ENCODE peak calls at places on chromosomes 2 and 18, in seven cellular contexts. One of them, this sample, is unnamed.

GRCh38 chr2:29573147-29573546 is 348.2 kb downstream of the ALK start:
- DNase-seq in foreskin fibroblast: no peak
- DNase-seq in stimulated activated naive CD8-positive, alpha-beta T cell treated with anti-CD3 and anti-CD28 coated beads, Interleukin-15, amount 100 ng/mL, for 72 hours: no peak
- DNase-seq in skeletal muscle cell: no peak
- DNase-seq in EL: no peak
- DNase-seq in smooth muscle cell of the brain vasculature: no peak
- DNase-seq in HEK293T: no peak
- DNase-seq in this sample: no peak

GRCh38 chr2:96808176-96808837 is 7.8 kb upstream of the CNNM3 start:
- DNase-seq in foreskin fibroblast: no peak
- DNase-seq in stimulated activated naive CD8-positive, alpha-beta T cell treated with anti-CD3 and anti-CD28 coated beads, Interleukin-15, amount 100 ng/mL, for 72 hours: no peak
- DNase-seq in skeletal muscle cell: no peak
- DNase-seq in EL: no peak
- DNase-seq in smooth muscle cell of the brain vasculature: no peak
- DNase-seq in HEK293T: no peak
- DNase-seq in this sample: no peak

GRCh38 chr2:120453635-120453998 is 107.7 kb downstream of the INHBB start:
- DNase-seq in foreskin fibroblast: peak
- DNase-seq in stimulated activated naive CD8-positive, alpha-beta T cell treated with anti-CD3 and anti-CD28 coated beads, Interleukin-15, amount 100 ng/mL, for 72 hours: no peak
- DNase-seq in skeletal muscle cell: no peak
- DNase-seq in EL: peak
- DNase-seq in smooth muscle cell of the brain vasculature: no peak
- DNase-seq in HEK293T: no peak
- DNase-seq in this sample: no peak

GRCh38 chr2:79511320-79511951 is 1.4 kb upstream of the CTNNA2 start:
- DNase-seq in foreskin fibroblast: peak
- DNase-seq in stimulated activated naive CD8-positive, alpha-beta T cell treated with anti-CD3 and anti-CD28 coated beads, Interleukin-15, amount 100 ng/mL, for 72 hours: no peak
- DNase-seq in skeletal muscle cell: no peak
- DNase-seq in EL: peak
- DNase-seq in smooth muscle cell of the brain vasculature: no peak
- DNase-seq in HEK293T: peak
- DNase-seq in this sample: no peak

GRCh38 chr2:37711831-37712230 is 40.4 kb upstream of the CDC42EP3 start:
- DNase-seq in foreskin fibroblast: peak
- DNase-seq in stimulated activated naive CD8-positive, alpha-beta T cell treated with anti-CD3 and anti-CD28 coated beads, Interleukin-15, amount 100 ng/mL, for 72 hours: no peak
- DNase-seq in skeletal muscle cell: peak
- DNase-seq in EL: peak
- DNase-seq in smooth muscle cell of the brain vasculature: no peak
- DNase-seq in HEK293T: no peak
- DNase-seq in this sample: no peak

GRCh38 chr2:95307036-95307435 is 9.9 kb downstream of the KCNIP3 start:
- DNase-seq in foreskin fibroblast: no peak
- DNase-seq in stimulated activated naive CD8-positive, alpha-beta T cell treated with anti-CD3 and anti-CD28 coated beads, Interleukin-15, amount 100 ng/mL, for 72 hours: no peak
- DNase-seq in skeletal muscle cell: no peak
- DNase-seq in EL: no peak
- DNase-seq in smooth muscle cell of the brain vasculature: no peak
- DNase-seq in HEK293T: no peak
- DNase-seq in this sample: no peak

GRCh38 chr2:174587607-174588006 is 10.0 kb downstream of the WIPF1 start:
- DNase-seq in foreskin fibroblast: peak
- DNase-seq in stimulated activated naive CD8-positive, alpha-beta T cell treated with anti-CD3 and anti-CD28 coated beads, Interleukin-15, amount 100 ng/mL, for 72 hours: no peak
- DNase-seq in skeletal muscle cell: no peak
- DNase-seq in EL: peak
- DNase-seq in smooth muscle cell of the brain vasculature: no peak
- DNase-seq in HEK293T: no peak
- DNase-seq in this sample: no peak

GRCh38 chr2:37000988-37001556 is 34.7 kb upstream of the STRN start:
- DNase-seq in foreskin fibroblast: no peak
- DNase-seq in stimulated activated naive CD8-positive, alpha-beta T cell treated with anti-CD3 and anti-CD28 coated beads, Interleukin-15, amount 100 ng/mL, for 72 hours: no peak
- DNase-seq in skeletal muscle cell: no peak
- DNase-seq in EL: no peak
- DNase-seq in smooth muscle cell of the brain vasculature: no peak
- DNase-seq in HEK293T: no peak
- DNase-seq in this sample: no peak

GRCh38 chr18:54148678-54149077 is 75.8 kb downstream of the MBD2 start:
- DNase-seq in foreskin fibroblast: no peak
- DNase-seq in stimulated activated naive CD8-positive, alpha-beta T cell treated with anti-CD3 and anti-CD28 coated beads, Interleukin-15, amount 100 ng/mL, for 72 hours: no peak
- DNase-seq in skeletal muscle cell: no peak
- DNase-seq in EL: no peak
- DNase-seq in smooth muscle cell of the brain vasculature: no peak
- DNase-seq in HEK293T: no peak
- DNase-seq in this sample: no peak

This sample was measured in stimulated activated naive B cell treated with anti-CD40 and anti-IgM and Interleukin-4, amounts not matched to agents 10 μg/mL and 1 μg/mL and 100 μg/mL, for 72 hours.